ENCODE peak calls at places on chromosomes 1 and 21, in nine cellular contexts. C is Calu3, L is A549, V is GM12864, E is GM23338, P is lower lobe of right lung, O is AG09319, Z is AG09309, Q is pancreas. J is an unnamed sample.

GRCh38 chr1:208069317-208069716 is 158.4 kb upstream of the CD34 start:
- DNase-seq in C (no peak), L (no peak), V (no peak), E (no peak), P (no peak), O (no peak), Z (no peak), Q (no peak), J (no peak)

GRCh38 chr1:112298558-112298957 is 97.5 kb upstream of the CTTNBP2NL start:
- DNase-seq in C (peak; percentile 42), L (peak; percentile 41), V (peak; percentile 2), E (peak; percentile 88), P (peak; percentile 62), O (peak; percentile 19), Z (peak; percentile 21), Q (no peak), J (peak; percentile 76)

GRCh38 chr1:229871078-229871676 is 195.9 kb upstream of the GALNT2 start:
- DNase-seq in C (no peak), L (no peak), V (no peak), E (no peak), P (no peak), O (no peak), Z (no peak), Q (no peak), J (peak; percentile 27)

GRCh38 chr1:121516279-121516967 is 331.6 kb downstream of the SRGAP2C start:
- DNase-seq in C (no peak), L (no peak), V (peak; percentile 7), E (no peak), P (peak; percentile 67), O (no peak), Z (peak; percentile 4), Q (no peak), J (no peak)

GRCh38 chr1:51926171-51926812 is 47.8 kb upstream of the NRDC start:
- DNase-seq in C (no peak), L (peak; percentile 42), V (peak; percentile 8), E (peak; percentile 70), P (no peak), O (no peak), Z (no peak), Q (no peak), J (peak; percentile 67)

GRCh38 chr21:20292280-20292679 is 705.9 kb upstream of the NCAM2 start:
- DNase-seq in C (no peak), L (no peak), V (no peak), E (no peak), P (no peak), O (no peak), Z (no peak), Q (no peak), J (no peak)

GRCh38 chr21:44914176-44914874 is 6.4 kb downstream of the ITGB2 start:
- DNase-seq in C (no peak), L (no peak), V (no peak), E (no peak), P (peak; percentile 78), O (no peak), Z (no peak), Q (no peak), J (no peak)

GRCh38 chr1:226603030-226603960 is 54.7 kb downstream of the STUM start:
- DNase-seq in C (no peak), L (no peak), V (no peak), E (no peak), P (no peak), O (peak; percentile 39), Z (peak; percentile 46), Q (no peak), J (peak; percentile 91)

GRCh38 chr1:23436520-23437354 is 12.2 kb upstream of the TCEA3 start:
- DNase-seq in C (no peak), L (no peak), V (no peak), E (peak; percentile 97), P (peak; percentile 81), O (no peak), Z (no peak), Q (no peak), J (no peak)

GRCh38 chr1:55309786-55310516 is 94.8 kb upstream of the USP24 start:
- DNase-seq in C (no peak), L (no peak), V (no peak), E (no peak), P (no peak), O (no peak), Z (no peak), Q (no peak), J (no peak)

GRCh38 chr21:15943009-15943666 is 213.4 kb downstream of the USP25 start:
- DNase-seq in C (no peak), L (peak; percentile 16), V (no peak), E (no peak), P (no peak), O (no peak), Z (no peak), Q (no peak), J (peak; percentile 54)

GRCh38 chr1:66351474-66351873 is 182.5 kb upstream of the SGIP1 start:
- DNase-seq in C (no peak), L (no peak), V (no peak), E (no peak), P (no peak), O (no peak), Z (no peak), Q (no peak), J (no peak)
- TF ChIP-seq CTCF in C (no peak), L (no peak), V (no peak), E (no peak), P (no peak), O (no peak), Z (no peak), Q (no peak), J (no peak)

GRCh38 chr21:33023574-33024277 is 2.0 kb upstream of the OLIG2 start:
- DNase-seq in C (no peak), L (no peak), V (no peak), E (peak; percentile 61), P (no peak), O (no peak), Z (no peak), Q (no peak), J (no peak)
- TF ChIP-seq CTCF in C (no peak), L (no peak), V (no peak), E (no peak), P (no peak), O (no peak), Z (no peak), Q (no peak), J (no peak)

DNA sequence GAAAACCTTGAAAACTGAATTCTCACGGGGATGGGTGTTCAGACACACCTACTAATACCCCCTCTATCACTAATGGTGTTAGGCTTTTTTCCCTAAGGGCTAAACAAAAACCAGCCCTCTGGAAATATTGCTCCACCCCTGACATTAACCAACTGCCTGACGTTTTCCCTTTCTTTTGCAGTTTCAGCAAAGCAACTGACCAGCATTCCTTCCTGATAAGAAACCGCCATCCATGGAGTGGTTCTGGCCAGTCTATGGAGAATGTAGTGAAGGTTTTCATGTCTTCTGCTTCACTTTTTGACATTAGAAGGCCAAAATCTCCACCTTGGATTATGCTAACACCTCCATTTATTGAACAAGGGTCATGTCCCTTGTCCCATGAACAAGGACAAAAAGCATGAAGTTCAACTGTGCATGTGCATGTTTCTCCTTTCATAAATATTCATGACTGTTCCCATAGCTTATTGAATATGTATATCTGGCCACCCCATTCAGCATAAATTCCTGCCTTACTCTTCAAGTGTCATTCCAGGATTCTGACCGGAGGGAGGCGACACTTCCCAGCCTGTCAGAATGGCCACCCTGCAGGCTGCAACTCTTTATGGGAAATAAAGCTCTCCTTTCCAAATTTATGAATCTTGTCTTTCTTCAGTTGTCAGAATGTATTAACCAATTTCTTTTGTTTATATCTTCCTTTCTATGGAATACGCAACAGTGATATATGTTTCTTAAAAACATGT is 314.3 kb downstream of the HHIPL2 start:
- DNase-seq in C (no peak), L (no peak), V (no peak), E (no peak), P (no peak), O (no peak), Z (no peak), Q (no peak), J (no peak)
- TF ChIP-seq CTCF in C (no peak), L (no peak), V (no peak), E (peak; percentile 40), P (no peak), O (no peak), Z (no peak), Q (no peak), J (no peak)

DNA sequence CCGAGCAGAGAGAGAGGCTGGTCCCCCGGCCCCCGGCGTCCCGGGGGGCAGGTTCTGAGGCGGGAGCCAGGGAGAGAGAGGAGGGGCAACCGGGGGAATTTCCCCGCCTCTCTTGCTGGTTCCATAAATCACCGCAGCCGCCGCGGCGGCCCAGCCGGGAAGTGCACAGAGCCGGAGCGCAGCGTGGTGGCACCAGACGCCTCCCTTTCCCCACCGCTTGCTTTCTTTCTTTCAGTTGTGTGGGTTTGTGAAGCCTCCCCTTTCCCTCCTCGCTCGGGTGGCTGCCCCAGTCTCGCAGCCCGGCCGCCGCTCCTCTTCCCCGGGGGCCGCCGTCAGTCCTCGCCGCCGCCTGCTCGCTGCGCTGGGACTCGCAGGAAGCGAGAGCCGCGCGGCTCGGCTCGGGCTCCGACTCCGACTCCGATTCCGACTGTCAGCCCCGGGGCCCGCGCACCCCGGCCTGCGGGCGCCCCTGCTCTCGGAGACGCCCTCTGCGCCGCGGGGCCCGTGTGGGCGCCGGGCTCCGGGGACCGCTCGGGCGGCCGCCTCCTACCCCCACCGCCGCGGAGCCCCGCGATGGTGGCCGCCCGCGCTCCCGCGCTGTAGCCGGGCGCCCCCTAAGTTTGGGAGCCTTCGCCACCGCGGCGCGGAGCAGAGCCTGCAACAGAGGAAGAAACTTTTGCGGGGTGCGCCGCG is at the start of gene CACHD1:
- DNase-seq in C (peak; percentile 77), L (peak; percentile 69), V (peak; percentile 15), E (peak; percentile 87), P (peak; percentile 82), O (peak; percentile 63), Z (peak; percentile 42), Q (peak; percentile 80), J (peak; percentile 76)
- TF ChIP-seq CTCF in C (no peak), L (no peak), V (no peak), E (no peak), P (peak; percentile 46), O (peak; percentile 65), Z (peak; percentile 46), Q (no peak), J (peak; percentile 24)